ENCODE peak calls at places on chromosome 15, in four cellular contexts. Z is mesendoderm, A is H9, K is IMR-90. R is an unnamed sample.

GRCh38 chr15:39273805-39274411 is 307.0 kb upstream of the THBS1 start:
- DNase-seq in Z (no peak), K (peak), A (no peak), R (no peak)

GRCh38 chr15:89088605-89089315 is 504 bp downstream of the ABHD2 start:
- DNase-seq in A (no peak), K (peak), Z (no peak), R (no peak)

GRCh38 chr15:101307897-101308603 is 13.0 kb upstream of the SNRPA1 start:
- DNase-seq in Z (no peak), K (no peak), A (no peak), R (no peak)

GRCh38 chr15:62390793-62391543 is 225.9 kb upstream of the C2CD4B start:
- DNase-seq in K (peak), A (peak), Z (peak), R (no peak)

GRCh38 chr15:89070197-89071124 is 17.8 kb upstream of the ABHD2 start:
- DNase-seq in A (no peak), Z (no peak), K (no peak), R (no peak)

GRCh38 chr15:61640751-61641150 is 411.6 kb upstream of the RORA start:
- DNase-seq in K (no peak), Z (no peak), A (no peak), R (no peak)

GRCh38 chr15:68275165-68275746 is 2.3 kb upstream of the FEM1B start:
- DNase-seq in A (no peak), K (peak), Z (no peak), R (no peak)

GRCh38 chr15:69388259-69388658 is 25.9 kb upstream of the KIF23 start:
- DNase-seq in K (no peak), Z (peak), A (no peak), R (no peak)

GRCh38 chr15:47768730-47769129 is 51.4 kb downstream of the SEMA6D start:
- DNase-seq in K (no peak), Z (peak), A (no peak), R (no peak)

GRCh38 chr15:32888221-32888761 is 170.5 kb downstream of the GREM1 start:
- DNase-seq in Z (no peak), K (peak), A (no peak), R (no peak)

GRCh38 chr15:87661952-87662351 is 594.6 kb downstream of the NTRK3 start:
- DNase-seq in Z (no peak), A (no peak), K (no peak), R (no peak)

GRCh38 chr15:37096878-37097568 is 3.3 kb downstream of the MEIS2 start:
- DNase-seq in A (peak), K (peak), Z (peak), R (no peak)

GRCh38 chr15:101613130-101614000 is 38.8 kb downstream of the TM2D3 start:
- DNase-seq in A (no peak), K (peak), Z (no peak), R (no peak)

GRCh38 chr15:90932660-90932991 is 277 bp upstream of the HDDC3 start:
- DNase-seq in Z (no peak), A (no peak), K (no peak), R (no peak)

DNA sequence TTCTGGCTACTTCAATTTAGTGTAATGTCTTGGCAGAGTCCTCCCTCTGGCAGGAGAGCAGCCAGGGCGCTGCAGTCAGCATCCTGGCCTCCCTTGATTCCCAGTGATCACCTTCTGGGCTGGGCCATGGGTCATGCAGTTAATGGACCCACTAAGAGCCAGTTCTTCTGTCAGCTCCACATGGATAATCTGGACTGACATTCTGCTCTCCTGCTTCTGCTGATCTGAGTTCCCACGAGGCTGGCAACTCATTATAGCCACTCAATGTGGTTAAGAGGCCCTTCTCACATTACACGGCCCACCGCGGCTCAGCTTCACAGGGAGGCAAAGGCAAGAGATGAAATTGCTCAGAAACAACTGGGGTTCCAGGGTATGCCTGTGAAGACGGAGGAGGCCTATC is 94.0 kb downstream of the WDR76 start:
- DNase-seq in A (no peak), K (peak), Z (no peak), R (no peak)
- H3K56ac ChIP-seq in A (no peak), K (no peak), Z (peak), R (no peak)

DNA sequence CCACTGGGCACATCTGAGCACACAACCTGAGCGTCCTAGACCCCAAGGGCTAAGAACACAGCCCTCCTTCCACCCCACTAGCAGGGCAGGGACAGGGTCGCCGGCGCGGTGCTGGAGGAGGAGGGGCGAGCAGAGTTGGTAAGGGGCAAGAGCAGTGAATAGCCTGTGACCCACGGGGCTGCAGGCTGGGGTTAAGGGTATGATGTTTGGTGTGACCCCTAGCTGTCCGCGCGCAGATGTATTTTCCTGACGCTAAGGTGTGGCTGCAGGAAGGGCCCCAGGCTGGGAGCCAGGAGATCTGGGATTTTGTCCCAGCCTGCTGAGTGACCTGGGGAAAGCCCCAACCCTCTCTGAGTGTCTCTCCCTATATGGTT is 1.3 kb upstream of the C15orf39 start:
- DNase-seq in K (no peak), Z (no peak), A (no peak), R (no peak)
- H3K56ac ChIP-seq in K (no peak), Z (peak), A (no peak), R (peak)

DNA sequence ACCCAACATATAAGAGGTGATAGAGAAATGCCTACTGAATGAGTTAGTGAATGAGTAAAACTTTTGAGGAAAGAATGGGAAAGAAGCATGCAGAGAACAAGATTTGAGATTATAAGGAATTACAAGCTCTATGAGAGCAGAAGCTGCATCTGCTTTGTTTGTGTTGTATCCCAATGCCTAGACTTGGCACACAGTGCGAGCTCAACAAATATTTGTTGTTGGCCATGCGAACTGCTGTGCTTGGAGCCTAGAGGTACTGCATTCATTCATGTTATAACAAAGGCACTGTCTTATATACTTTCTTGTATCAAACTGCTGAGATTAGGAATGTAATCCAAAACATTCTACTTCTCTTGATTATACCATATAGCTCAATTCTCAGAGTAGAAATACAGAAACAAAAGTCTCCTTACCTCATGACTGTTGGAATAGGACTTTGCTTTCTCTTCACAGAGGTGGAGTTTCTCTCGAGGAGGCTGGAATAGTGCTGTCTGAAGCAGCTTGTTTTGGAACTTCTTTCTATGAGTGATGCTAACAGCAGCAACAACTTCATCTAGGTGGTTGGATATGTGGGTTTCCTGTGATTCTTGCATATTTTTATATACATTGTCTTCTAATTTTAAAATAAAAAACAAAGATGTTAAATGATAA is 21.1 kb downstream of the TTC23 start:
- DNase-seq in K (no peak), A (no peak), Z (no peak), R (no peak)
- H3K56ac ChIP-seq in K (no peak), A (no peak), Z (no peak), R (no peak)

DNA sequence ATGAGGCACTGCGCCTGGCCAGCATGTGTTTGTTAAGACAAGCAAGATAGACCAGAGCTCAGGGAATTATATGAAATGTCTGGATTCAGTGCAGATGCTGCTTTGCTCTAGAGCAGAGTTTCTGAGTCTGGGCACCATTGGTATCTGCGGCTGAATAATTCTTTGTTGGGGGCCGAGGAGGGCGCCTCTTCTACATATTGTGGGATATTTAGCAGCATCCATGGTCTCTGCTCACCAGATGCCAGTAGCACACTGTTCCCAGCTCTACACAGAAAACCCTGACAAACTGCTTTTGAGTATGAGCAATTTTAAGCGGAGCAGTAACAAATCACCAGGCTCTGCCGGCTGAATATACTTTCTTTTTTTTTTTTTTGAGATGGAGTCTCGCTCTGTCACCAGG is 3.6 kb upstream of the LDHAL6B start:
- DNase-seq in K (no peak), A (no peak), Z (no peak), R (no peak)
- H3K56ac ChIP-seq in K (no peak), A (no peak), Z (no peak), R (no peak)

GRCh38 chr15:97521390-97521789 is 439.1 kb upstream of the ARRDC4 start:
- DNase-seq in Z (no peak), K (no peak), A (no peak), R (no peak)
- H3K56ac ChIP-seq in Z (no peak), K (no peak), A (no peak), R (no peak)

DNA sequence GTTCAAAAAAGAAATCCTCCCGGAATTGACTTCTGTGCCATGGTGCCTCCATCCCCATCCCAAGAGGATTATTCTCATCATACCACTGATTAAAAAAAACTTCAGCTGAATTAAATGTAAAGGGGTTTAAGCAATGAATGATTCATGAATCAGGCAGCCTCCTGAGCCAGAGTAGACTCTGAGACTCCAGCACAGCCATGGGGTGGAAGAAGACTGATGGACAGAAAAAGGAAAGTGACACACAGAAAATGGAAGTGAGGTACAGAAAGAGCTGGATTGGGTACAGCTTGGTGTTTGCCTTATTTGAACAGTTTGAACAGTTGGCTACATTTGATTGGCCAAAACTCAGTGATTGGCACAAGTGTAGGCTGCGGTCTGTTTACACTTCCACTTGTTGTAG is 224.8 kb upstream of the ATP10A start:
- DNase-seq in Z (no peak), A (no peak), K (peak), R (no peak)
- H3K56ac ChIP-seq in Z (no peak), A (no peak), K (no peak), R (no peak)

DNA sequence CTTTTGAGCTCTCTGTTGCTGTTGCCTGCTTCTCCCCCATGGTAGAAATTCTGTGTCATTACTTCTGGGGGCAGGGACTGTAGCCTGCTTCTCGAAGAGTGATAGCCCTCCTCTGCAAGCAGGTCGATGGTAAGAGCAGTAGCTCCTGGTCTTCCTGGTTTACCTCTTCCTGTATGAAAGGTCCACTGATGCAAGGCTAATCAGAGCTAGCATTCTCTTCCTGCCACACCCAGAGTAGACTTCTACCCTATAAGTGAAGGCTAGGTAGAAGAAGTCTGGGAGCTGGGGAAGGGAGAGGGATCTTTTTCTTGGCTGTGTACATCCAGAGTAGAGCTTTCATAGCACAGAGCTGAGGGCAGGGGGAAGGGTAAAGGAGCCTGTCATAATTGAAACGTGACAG is 357.0 kb downstream of the SQOR start:
- DNase-seq in K (no peak), A (no peak), Z (no peak), R (no peak)
- H3K56ac ChIP-seq in K (no peak), A (no peak), Z (no peak), R (no peak)

GRCh38 chr15:66679043-66679656 is 22.9 kb upstream of the SMAD6 start:
- DNase-seq in K (peak), Z (peak), A (no peak), R (no peak)
- H3K56ac ChIP-seq in K (no peak), Z (peak), A (no peak), R (no peak)

R was measured in H1.